ENCODE peak calls at places on chromosomes 2 and 18, in four cellular contexts. E, C, D and K are unnamed samples.

GRCh38 chr2:217293046-217293445 is 433.2 kb upstream of the TNP1 start:
- DNase-seq in E (no peak), C (no peak), D (no peak), K (no peak)

GRCh38 chr2:187642498-187642897 is 88.3 kb upstream of the TFPI start:
- DNase-seq in E (no peak), C (no peak), D (no peak), K (no peak)

GRCh38 chr2:71546275-71546638 is 92.9 kb downstream of the DYSF start:
- DNase-seq in E (no peak), C (no peak), D (no peak), K (no peak)

GRCh38 chr2:13616656-13617055 is 899.9 kb downstream of the TRIB2 start:
- DNase-seq in E (no peak), C (no peak), D (no peak), K (no peak)

GRCh38 chr2:68411397-68412126 is 46.5 kb downstream of the PLEK start:
- DNase-seq in E (no peak), C (peak), D (no peak), K (no peak)

GRCh38 chr18:45081579-45082181 is 401.0 kb downstream of the SETBP1 start:
- DNase-seq in E (no peak), C (no peak), D (no peak), K (no peak)

GRCh38 chr2:240932001-240932723 is 26.0 kb downstream of the CROCC2 start:
- DNase-seq in E (no peak), C (no peak), D (peak), K (no peak)

GRCh38 chr2:103785432-103785831 is 1023.6 kb downstream of the TMEM182 start:
- DNase-seq in E (no peak), C (no peak), D (no peak), K (no peak)

GRCh38 chr2:139033300-139033699 is 253.1 kb upstream of the NXPH2 start:
- DNase-seq in E (no peak), C (no peak), D (no peak), K (no peak)

GRCh38 chr2:222102746-222103349 is 195.9 kb downstream of the PAX3 start:
- DNase-seq in E (no peak), C (no peak), D (no peak), K (no peak)

GRCh38 chr2:46841621-46842020 is 74.0 kb downstream of the MCFD2 start:
- DNase-seq in E (no peak), C (no peak), D (no peak), K (no peak)

GRCh38 chr2:168060956-168061750 is 186.2 kb downstream of the STK39 start:
- DNase-seq in E (no peak), C (no peak), D (no peak), K (no peak)

GRCh38 chr2:120398961-120399888 is 53.3 kb downstream of the INHBB start:
- DNase-seq in E (no peak), C (no peak), D (no peak), K (no peak)

GRCh38 chr2:169365093-169365483 is 2.8 kb upstream of the LRP2 start:
- DNase-seq in E (no peak), C (no peak), D (no peak), K (no peak)

GRCh38 chr18:75654928-75655745 is 227.6 kb upstream of the SMIM21 start:
- DNase-seq in E (no peak), C (no peak), D (no peak), K (no peak)

GRCh38 chr18:62957885-62958472 is 242.6 kb downstream of the PHLPP1 start:
- DNase-seq in E (no peak), C (no peak), D (peak), K (no peak)

GRCh38 chr2:27855476-27855875 is 34.7 kb downstream of the RBKS start:
- DNase-seq in E (no peak), C (no peak), D (no peak), K (no peak)

GRCh38 chr18:39624934-39625333 is 2059.3 kb upstream of the CELF4 start:
- DNase-seq in E (no peak), C (no peak), D (no peak), K (no peak)

GRCh38 chr18:60654298-60654697 is 281.7 kb upstream of the MC4R start:
- DNase-seq in E (no peak), C (no peak), D (no peak), K (no peak)

GRCh38 chr2:201852878-201853415 is 46.6 kb downstream of the CDK15 start:
- DNase-seq in E (no peak), C (no peak), D (no peak), K (no peak)

GRCh38 chr2:236472711-236473495 is 96.7 kb upstream of the ACKR3 start:
- DNase-seq in E (no peak), C (no peak), D (no peak), K (no peak)

GRCh38 chr2:236485519-236485918 is 84.1 kb upstream of the ACKR3 start:
- DNase-seq in E (no peak), C (no peak), D (no peak), K (no peak)

GRCh38 chr2:241514986-241515737 is 6.8 kb upstream of the STK25 start:
- DNase-seq in E (no peak), C (peak), D (no peak), K (no peak)

GRCh38 chr2:190186238-190186637 is 123.7 kb upstream of the MSTN start:
- DNase-seq in E (no peak), C (no peak), D (no peak), K (no peak)

GRCh38 chr2:95359035-95359434 is 43.5 kb upstream of the FAHD2A start:
- DNase-seq in E (no peak), C (no peak), D (no peak), K (no peak)

GRCh38 chr2:234444888-234445287 is 52.0 kb downstream of the ARL4C start:
- DNase-seq in E (no peak), C (no peak), D (no peak), K (no peak)

GRCh38 chr2:144666032-144666431 is 146.1 kb upstream of the ZEB2 start:
- DNase-seq in E (no peak), C (no peak), D (no peak), K (no peak)

GRCh38 chr2:233503947-233504637 is 62.5 kb downstream of the USP40 start:
- DNase-seq in E (no peak), C (no peak), D (no peak), K (no peak)

GRCh38 chr2:238908960-238909951 is 61.4 kb downstream of the TWIST2 start:
- DNase-seq in E (no peak), C (no peak), D (no peak), K (no peak)

GRCh38 chr2:130760754-130761751 is 5.7 kb downstream of the AMER3 start:
- DNase-seq in E (no peak), C (no peak), D (no peak), K (no peak)

GRCh38 chr2:203678971-203679370 is 27.5 kb upstream of the CD28 start:
- DNase-seq in E (no peak), C (no peak), D (no peak), K (no peak)

GRCh38 chr2:149080964-149081363 is 42.5 kb downstream of the LYPD6B start:
- DNase-seq in E (no peak), C (no peak), D (no peak), K (no peak)
- TF ChIP-seq TAF1 in E (no peak), C (no peak), D (no peak), K (no peak)

DNA sequence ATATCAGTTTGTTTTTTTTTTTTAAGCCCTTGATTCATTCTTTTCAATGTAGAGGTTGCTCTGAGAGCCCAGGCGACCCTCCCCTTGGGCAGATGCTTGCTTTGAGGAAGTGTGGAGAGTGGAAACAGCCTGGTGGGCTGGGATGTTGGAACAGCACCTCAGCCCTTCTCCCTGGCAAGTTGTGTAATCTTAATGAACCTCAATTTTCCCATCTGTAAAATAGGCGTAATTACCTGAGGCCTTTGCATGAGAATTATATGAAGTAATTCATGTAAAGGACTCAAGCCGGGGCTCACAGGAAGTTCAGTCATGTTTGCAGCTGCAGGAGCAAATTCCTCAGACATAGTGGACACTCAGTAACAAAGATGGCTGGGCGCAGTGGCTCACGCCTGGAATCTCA is 49.8 kb upstream of the POMC start:
- DNase-seq in E (no peak), C (no peak), D (no peak), K (no peak)
- TF ChIP-seq TAF1 in E (no peak), C (no peak), D (no peak), K (no peak)

GRCh38 chr2:208657468-208657867 is 250.9 kb downstream of the PTH2R start:
- DNase-seq in E (no peak), C (no peak), D (no peak), K (no peak)
- TF ChIP-seq TAF1 in E (no peak), C (no peak), D (no peak), K (no peak)

DNA sequence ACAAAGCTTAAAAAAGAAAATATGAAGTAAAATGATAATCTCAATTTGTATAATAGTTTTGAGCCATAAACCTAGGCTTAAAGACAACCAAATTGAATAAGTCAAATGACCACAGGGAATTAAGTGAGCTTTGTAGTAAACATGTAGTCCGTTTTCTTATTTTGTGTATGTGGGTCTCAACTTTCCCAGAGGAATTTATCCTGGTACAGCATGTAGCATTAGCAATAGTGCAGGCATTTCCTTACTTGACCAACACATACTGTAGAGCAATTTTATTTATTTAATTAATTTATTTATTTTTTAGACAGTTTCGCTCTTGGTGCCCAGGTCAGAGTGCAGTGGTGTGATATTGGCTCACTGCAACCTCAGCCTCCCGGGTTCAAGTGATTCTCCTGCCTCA is 37.5 kb upstream of the MTCL1 start:
- DNase-seq in E (no peak), C (no peak), D (no peak), K (no peak)
- TF ChIP-seq TAF1 in E (no peak), C (no peak), D (no peak), K (no peak)

GRCh38 chr2:20989404-20989803 is 54.5 kb downstream of the APOB start:
- DNase-seq in E (no peak), C (no peak), D (no peak), K (no peak)

GRCh38 chr2:20991031-20991430 is 52.8 kb downstream of the APOB start:
- DNase-seq in E (no peak), C (no peak), D (no peak), K (no peak)

GRCh38 chr2:20988906-20989305 is 55.0 kb downstream of the APOB start:
- DNase-seq in E (no peak), C (no peak), D (no peak), K (no peak)

GRCh38 chr2:20992201-20992711 is 51.6 kb downstream of the APOB start:
- DNase-seq in E (no peak), C (no peak), D (no peak), K (no peak)

GRCh38 chr2:20990446-20990988 is 53.4 kb downstream of the APOB start:
- DNase-seq in E (no peak), C (no peak), D (no peak), K (no peak)
- TF ChIP-seq TAF1 in E (no peak), C (no peak), D (no peak), K (no peak)